ENCODE peak calls at places on chromosomes 11 and 22, in eight cellular contexts. L, X, D, F, W, M, R and H are unnamed samples.

GRCh38 chr22:46612904-46613605 is 7.1 kb upstream of the GRAMD4 start:
- DNase-seq in M (no peak), X (peak; percentile 35), F (no peak), W (no peak), D (no peak), L (peak; percentile 22), R (no peak), H (no peak)

GRCh38 chr22:46292727-46293126 is 3.9 kb upstream of the GTSE1 start:
- DNase-seq in D (no peak), L (no peak), F (no peak), M (no peak), W (no peak), R (no peak), X (no peak), H (no peak)

GRCh38 chr11:101612481-101612880 is 28.7 kb upstream of the TRPC6 start:
- DNase-seq in W (no peak), D (no peak), F (no peak), X (no peak), L (no peak), M (no peak), R (no peak), H (no peak)

GRCh38 chr11:74138572-74138971 is 32.2 kb downstream of the C2CD3 start:
- DNase-seq in F (peak; percentile 85), R (no peak), X (no peak), D (no peak), W (peak; percentile 47), M (no peak), L (no peak), H (no peak)

GRCh38 chr22:19271273-19271855 is 20.2 kb downstream of the CLTCL1 start:
- DNase-seq in R (no peak), X (no peak), D (no peak), M (no peak), F (no peak), W (no peak), L (no peak), H (no peak)

GRCh38 chr22:35381424-35381772 is 502 bp downstream of the HMOX1 start:
- DNase-seq in L (no peak), D (no peak), X (no peak), R (no peak), M (no peak), W (no peak), F (no peak), H (no peak)

GRCh38 chr11:48049036-48049435 is 68.7 kb downstream of the PTPRJ start:
- DNase-seq in M (no peak), L (no peak), R (no peak), W (no peak), F (no peak), D (no peak), X (no peak), H (no peak)

GRCh38 chr11:31500560-31500959 is 8.9 kb downstream of the IMMP1L start:
- DNase-seq in X (no peak), D (no peak), L (no peak), R (no peak), W (no peak), F (no peak), M (no peak), H (no peak)

GRCh38 chr22:46057206-46057605 is 80.2 kb upstream of the WNT7B start:
- DNase-seq in R (peak; percentile 70), M (no peak), D (no peak), X (no peak), W (peak; percentile 45), F (no peak), L (no peak), H (no peak)

GRCh38 chr11:10305262-10305963 is 540 bp downstream of the ADM start:
- DNase-seq in D (peak; percentile 52), M (no peak), F (no peak), X (no peak), R (peak; percentile 73), L (peak; percentile 32), W (peak; percentile 39), H (no peak)

GRCh38 chr22:42885446-42885845 is 28.4 kb upstream of the ARFGAP3 start:
- DNase-seq in L (no peak), M (no peak), D (no peak), X (no peak), W (peak; percentile 79), F (no peak), R (no peak), H (peak; percentile 46)

GRCh38 chr11:69310934-69311766 is 17.2 kb downstream of the MYEOV start:
- DNase-seq in R (peak; percentile 51), F (no peak), D (no peak), W (no peak), X (no peak), L (no peak), M (no peak), H (no peak)

GRCh38 chr11:16758382-16759024 is 20.1 kb downstream of the C11orf58 start:
- DNase-seq in F (no peak), W (no peak), L (no peak), M (no peak), R (no peak), X (no peak), D (no peak), H (no peak)

GRCh38 chr22:28239941-28240340 is 320.9 kb upstream of the PITPNB start:
- DNase-seq in R (no peak), L (no peak), D (no peak), X (no peak), F (no peak), W (no peak), M (no peak), H (no peak)

GRCh38 chr22:32080904-32081303 is 37.8 kb downstream of the SLC5A1 start:
- DNase-seq in M (no peak), R (no peak), D (no peak), F (peak; percentile 64), X (peak; percentile 10), W (peak; percentile 28), L (no peak), H (no peak)

GRCh38 chr11:118442903-118443589 is 6.8 kb downstream of the KMT2A start:
- DNase-seq in X (no peak), M (no peak), W (no peak), F (no peak), D (no peak), L (no peak), R (no peak), H (no peak)

GRCh38 chr11:74147199-74147929 is 23.4 kb downstream of the C2CD3 start:
- DNase-seq in W (no peak), X (no peak), F (no peak), D (no peak), R (no peak), L (no peak), M (no peak), H (no peak)

GRCh38 chr11:69638941-69639681 is 1.8 kb upstream of the CCND1 start:
- DNase-seq in X (no peak), R (peak; percentile 96), D (peak; percentile 89), M (peak; percentile 95), L (peak; percentile 90), F (peak; percentile 93), W (peak; percentile 86), H (peak; percentile 37)

GRCh38 chr22:45671051-45671782 is 417 bp upstream of the ATXN10 start:
- DNase-seq in D (peak; percentile 18), L (peak; percentile 17), X (no peak), M (peak; percentile 64), R (no peak), F (no peak), W (no peak), H (no peak)

GRCh38 chr11:123357990-123358827 is 71.9 kb upstream of the GRAMD1B start:
- DNase-seq in R (no peak), M (no peak), F (peak; percentile 11), X (no peak), L (no peak), D (peak; percentile 40), W (no peak), H (peak; percentile 7)

GRCh38 chr22:37990302-37990701 is 5.9 kb upstream of the SOX10 start:
- DNase-seq in D (peak; percentile 53), M (no peak), W (no peak), R (no peak), X (no peak), L (no peak), F (no peak), H (no peak)

DNA sequence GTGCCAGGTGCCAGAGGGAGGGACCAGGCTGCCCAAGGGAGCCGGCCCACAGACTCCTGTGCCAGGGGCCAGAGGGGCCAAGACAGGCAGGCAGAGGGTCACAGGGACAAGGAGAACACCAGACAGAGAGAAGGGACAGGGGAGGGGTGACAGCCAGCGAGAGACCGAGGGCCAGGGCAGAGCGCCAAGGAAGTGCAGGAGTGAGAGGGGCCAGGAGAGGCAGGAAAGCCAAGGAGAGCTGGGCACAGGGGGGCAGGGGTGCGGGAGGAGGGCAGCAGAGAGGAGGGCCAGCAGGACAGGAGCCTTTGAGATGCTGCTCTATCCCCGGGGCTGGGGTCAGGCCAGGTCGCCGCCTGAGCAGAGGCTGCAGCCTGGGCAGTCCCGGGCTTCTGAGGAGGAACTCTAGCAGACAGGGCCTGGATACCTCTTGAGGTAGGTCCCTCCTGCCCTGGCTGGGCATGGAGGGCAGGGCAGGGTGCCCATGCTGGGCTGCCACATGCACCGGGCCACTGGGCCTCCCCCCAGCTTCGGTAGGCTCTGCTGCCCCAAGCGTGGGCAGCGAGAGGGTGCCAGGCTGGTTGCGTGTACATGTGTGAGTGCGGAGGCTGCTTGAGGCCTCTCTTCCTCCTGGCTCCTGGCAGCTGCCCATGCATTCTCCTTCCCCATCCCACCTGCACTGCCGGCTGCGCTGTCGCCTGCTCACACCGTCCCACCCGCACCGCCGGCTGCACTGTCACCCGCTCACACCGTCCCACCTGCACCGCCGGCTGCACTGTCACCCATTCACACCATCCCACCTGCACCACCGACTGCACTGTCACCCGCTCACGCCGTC is 12.2 kb downstream of the LSP1 start:
- DNase-seq in X (no peak), M (no peak), L (peak; percentile 57), R (peak; percentile 83), W (peak; percentile 48), D (peak; percentile 61), F (no peak), H (no peak)
- H3K27ac ChIP-seq in X (no peak overlapping the region), M (peak overlapping the region; percentile 74), L (peak overlapping the region; percentile 71), R (peak overlapping the region; percentile 94), W (no peak overlapping the region), D (peak overlapping the region; percentile 79), F (peak overlapping the region; percentile 100), H (no peak overlapping the region)

DNA sequence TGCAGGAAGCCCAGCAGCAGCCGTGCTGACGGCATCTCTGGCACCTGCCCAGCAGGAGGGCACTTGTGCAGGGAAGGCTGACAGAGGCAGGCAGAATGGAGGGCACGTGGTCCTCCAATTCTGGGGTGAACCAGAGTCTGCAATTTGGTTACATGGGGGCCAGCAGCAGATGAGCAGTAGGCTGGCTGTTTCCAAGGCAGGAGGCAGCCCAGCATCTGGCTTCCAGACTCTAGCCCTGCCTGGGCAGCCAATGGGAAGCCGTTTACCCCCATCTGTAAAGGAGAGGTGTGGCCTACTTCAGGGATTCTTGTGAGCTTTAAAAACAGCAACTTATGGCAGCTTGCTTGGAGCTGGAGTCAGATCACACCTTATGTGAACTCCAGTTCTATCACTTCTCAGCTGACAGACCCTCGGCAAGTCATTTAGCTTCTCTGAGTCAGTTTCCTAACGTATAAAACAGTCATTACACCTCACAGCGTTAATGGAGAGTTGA is 27.9 kb upstream of the RASL10A start:
- DNase-seq in X (no peak), F (peak; percentile 36), R (no peak), W (peak; percentile 91), L (no peak), D (peak; percentile 73), M (peak; percentile 64), H (no peak)
- H3K27ac ChIP-seq in X (no peak overlapping the region), F (peak overlapping the region; percentile 77), R (no peak overlapping the region), W (peak overlapping the region; percentile 85), L (peak overlapping the region; percentile 79), D (peak overlapping the region; percentile 11), M (peak overlapping the region; percentile 52), H (no peak overlapping the region)

GRCh38 chr11:93528757-93529639 is 14.2 kb downstream of the SMCO4 start:
- DNase-seq in M (peak; percentile 62), L (no peak), R (no peak), F (no peak), D (no peak), W (no peak), X (no peak), H (no peak)
- H3K27ac ChIP-seq in M (peak overlapping the region; percentile 79), L (peak overlapping the region; percentile 74), R (peak overlapping the region; percentile 70), F (no peak overlapping the region), D (peak overlapping the region; percentile 82), W (peak overlapping the region; percentile 58), X (no peak overlapping the region), H (peak overlapping the region; percentile 31)

GRCh38 chr11:124748100-124748418 is 4.0 kb downstream of the VSIG2 start:
- DNase-seq in D (no peak), F (no peak), L (no peak), W (no peak), M (no peak), X (no peak), R (no peak), H (no peak)
- H3K27ac ChIP-seq in D (peak overlapping the region; percentile 65), F (no peak overlapping the region), L (no peak overlapping the region), W (peak overlapping the region; percentile 77), M (peak overlapping the region; percentile 29), X (no peak overlapping the region), R (peak overlapping the region; percentile 80), H (no peak overlapping the region)